ENCODE peak calls at places on chromosomes 3 and 15, in four cellular contexts. T is kidney, B is pancreas, H is thoracic aorta. Q is an unnamed sample. For H3K4me1, the result is how much of the 10 kb centered on the place peaks cover.

GRCh38 chr3:169945313-169945712 is 21.3 kb upstream of the SEC62 start:
- DNase-seq in T (no peak), B (peak), H (no peak), Q (peak)

GRCh38 chr3:149473314-149473990 is 1.0 kb upstream of the TM4SF4 start:
- DNase-seq in T (no peak), B (peak), H (peak), Q (peak)

GRCh38 chr3:139517321-139517720 is 22.2 kb downstream of the RBP1 start:
- DNase-seq in T (no peak), B (no peak), H (no peak), Q (no peak)

GRCh38 chr3:105686324-105686897 is 182.4 kb downstream of the CBLB start:
- DNase-seq in T (no peak), B (no peak), H (no peak), Q (no peak)

GRCh38 chr3:126983653-126984390 is 907 bp downstream of the PLXNA1 start:
- DNase-seq in T (no peak), B (peak), H (no peak), Q (no peak)

GRCh38 chr3:114108137-114108536 is 51.6 kb downstream of the QTRT2 start:
- DNase-seq in T (no peak), B (no peak), H (no peak), Q (no peak)

GRCh38 chr3:113685956-113686721 is 10.3 kb downstream of the USF3 start:
- DNase-seq in T (no peak), B (no peak), H (no peak), Q (no peak)

GRCh38 chr3:31925271-31925630 is 55.8 kb downstream of the OSBPL10 start:
- DNase-seq in T (no peak), B (no peak), H (no peak), Q (no peak)

GRCh38 chr3:55305714-55306485 is 181.2 kb downstream of the WNT5A start:
- DNase-seq in T (no peak), B (no peak), H (no peak), Q (no peak)

GRCh38 chr3:183281126-183281797 is 28.2 kb downstream of the B3GNT5 start:
- DNase-seq in T (no peak), B (no peak), H (no peak), Q (no peak)

GRCh38 chr3:44989141-44989540 is 13.1 kb downstream of the EXOSC7 start:
- DNase-seq in T (no peak), B (no peak), H (no peak), Q (no peak)

GRCh38 chr3:5806192-5806591 is 618.7 kb downstream of the EDEM1 start:
- DNase-seq in T (no peak), B (no peak), H (no peak), Q (no peak)

GRCh38 chr3:137988152-137988551 is 21.8 kb upstream of the CLDN18 start:
- DNase-seq in T (no peak), B (no peak), H (no peak), Q (no peak)

GRCh38 chr15:76431936-76432335 is 95.4 kb downstream of the ISL2 start:
- DNase-seq in T (no peak), B (no peak), H (no peak), Q (no peak)

GRCh38 chr3:46678280-46678679 is 15.2 kb downstream of the ALS2CL start:
- DNase-seq in T (no peak), B (no peak), H (no peak), Q (no peak)

GRCh38 chr3:179348325-179349013 is 960 bp downstream of the MFN1 start:
- DNase-seq in T (no peak), B (no peak), H (no peak), Q (no peak)

GRCh38 chr3:150149651-150150051 is 179.0 kb upstream of the PFN2 start:
- DNase-seq in T (no peak), B (no peak), H (no peak), Q (no peak)

GRCh38 chr15:95269247-95270155 is 1038.1 kb downstream of the MCTP2 start:
- DNase-seq in T (peak), B (no peak), H (no peak), Q (no peak)

GRCh38 chr15:65067645-65068416 is at the start of gene RASL12:
- DNase-seq in T (no peak), B (no peak), H (no peak), Q (peak)

GRCh38 chr15:39583586-39584265 is 2.8 kb downstream of the THBS1 start:
- DNase-seq in T (peak), B (no peak), H (no peak), Q (no peak)

GRCh38 chr15:43268111-43269105 is 1.7 kb upstream of the TGM5 start:
- DNase-seq in T (no peak), B (no peak), H (no peak), Q (no peak)

GRCh38 chr3:104273046-104273649 is 1093.6 kb upstream of the ALCAM start:
- DNase-seq in T (no peak), B (no peak), H (no peak), Q (no peak)

GRCh38 chr15:93399121-93399520 is 310.1 kb upstream of the RGMA start:
- DNase-seq in T (no peak), B (no peak), H (no peak), Q (no peak)

GRCh38 chr3:188051801-188052228 is 102.1 kb upstream of the LPP start:
- DNase-seq in T (peak), B (no peak), H (peak), Q (no peak)

GRCh38 chr3:51371943-51372557 is 13.0 kb upstream of the MANF start:
- DNase-seq in T (peak), B (no peak), H (no peak), Q (no peak)

GRCh38 chr15:67183443-67184169 is 70.9 kb downstream of the AAGAB start:
- DNase-seq in T (no peak), B (no peak), H (no peak), Q (no peak)

GRCh38 chr3:181213347-181213746 is 223.8 kb upstream of the DNAJC19 start:
- DNase-seq in T (no peak), B (no peak), H (no peak), Q (no peak)

GRCh38 chr3:130932979-130933378 is 39.1 kb downstream of the ATP2C1 start:
- DNase-seq in T (no peak), B (no peak), H (no peak), Q (no peak)

GRCh38 chr3:130934442-130935089 is 40.7 kb downstream of the ATP2C1 start:
- DNase-seq in T (no peak), B (no peak), H (no peak), Q (no peak)

GRCh38 chr3:130939753-130940152 is 45.9 kb downstream of the ATP2C1 start:
- DNase-seq in T (no peak), B (no peak), H (no peak), Q (no peak)

GRCh38 chr3:130933801-130934345 is 40.0 kb downstream of the ATP2C1 start:
- DNase-seq in T (no peak), B (no peak), H (no peak), Q (no peak)

DNA sequence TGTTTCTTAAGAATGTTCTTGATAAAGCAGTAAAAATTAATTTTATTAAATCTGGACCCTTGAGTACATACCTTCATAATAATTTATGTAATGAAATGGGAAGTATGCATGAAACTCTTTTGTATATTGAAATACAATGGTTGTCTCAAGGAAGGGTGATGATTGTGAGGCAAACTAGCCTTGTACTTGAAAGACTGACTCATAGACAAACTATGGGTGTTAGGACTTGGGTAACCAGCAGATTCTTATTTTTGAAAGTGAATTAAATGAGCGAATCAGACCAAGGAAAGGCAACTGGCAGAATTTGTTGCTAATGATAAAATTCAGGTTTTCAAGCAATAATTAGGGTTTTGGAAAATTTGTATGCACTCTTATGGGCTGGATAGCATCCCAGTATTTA is 41.9 kb downstream of the ATP2C1 start:
- DNase-seq in T (no peak), B (no peak), H (no peak), Q (no peak)
- H3K4me1 ChIP-seq in T (under half), B (under half), H (under half), Q (under half)

DNA sequence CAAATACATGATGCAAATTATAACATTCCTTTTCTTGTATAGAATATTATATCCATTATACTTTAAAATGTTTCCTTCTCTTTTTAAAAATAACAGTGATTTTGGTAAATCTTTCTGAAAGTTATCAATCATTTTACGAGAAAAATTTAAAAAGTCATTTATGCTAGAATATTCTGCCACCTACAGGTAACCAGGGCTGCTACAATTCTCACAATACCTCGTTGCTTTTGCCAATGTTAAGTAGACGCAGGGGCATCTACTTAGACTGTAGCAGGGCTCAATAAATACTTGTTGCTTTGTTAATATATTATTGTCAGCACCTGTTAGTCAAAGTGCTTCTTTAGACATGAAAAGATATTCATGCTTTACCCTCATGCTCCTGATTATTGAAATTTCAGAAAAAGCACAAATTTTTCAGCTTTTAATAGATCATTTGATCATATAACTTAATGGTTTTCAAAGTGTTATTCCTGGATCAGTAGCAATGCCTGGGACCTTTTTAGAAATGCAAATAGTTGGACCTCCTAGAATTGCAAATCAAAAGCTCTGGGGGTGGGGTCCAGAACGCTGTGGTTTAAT is 223.5 kb upstream of the PDZRN3 start:
- DNase-seq in T (no peak), B (no peak), H (no peak), Q (no peak)
- TF ChIP-seq CTCF in T (peak), B (peak), H (peak), Q (peak)

GRCh38 chr15:78552597-78552996 is 12.4 kb downstream of the PSMA4 start:
- DNase-seq in T (no peak), B (no peak), H (no peak), Q (no peak)
- H3K4me1 ChIP-seq in T (under half), B (under half), H (under half), Q (under half)

GRCh38 chr3:65170357-65171090 is 482.7 kb upstream of the ADAMTS9 start:
- DNase-seq in T (peak), B (peak), H (peak), Q (peak)
- TF ChIP-seq CTCF in T (peak), B (peak), H (no peak), Q (peak)

GRCh38 chr3:9397911-9398714 is 698 bp downstream of the SETD5 start:
- DNase-seq in T (peak), B (peak), H (peak), Q (peak)
- H3K4me1 ChIP-seq in T (under half), B (under half), H (half or more), Q (half or more)

GRCh38 chr3:122620399-122620798 is 42.9 kb downstream of the PARP15 start:
- DNase-seq in T (no peak), B (no peak), H (no peak), Q (no peak)

GRCh38 chr3:122615303-122615702 is 37.9 kb downstream of the PARP15 start:
- DNase-seq in T (no peak), B (no peak), H (no peak), Q (no peak)

GRCh38 chr3:122621112-122621511 is 43.7 kb downstream of the PARP15 start:
- DNase-seq in T (no peak), B (no peak), H (no peak), Q (no peak)

GRCh38 chr3:122619040-122619439 is 41.6 kb downstream of the PARP15 start:
- DNase-seq in T (no peak), B (no peak), H (no peak), Q (no peak)

DNA sequence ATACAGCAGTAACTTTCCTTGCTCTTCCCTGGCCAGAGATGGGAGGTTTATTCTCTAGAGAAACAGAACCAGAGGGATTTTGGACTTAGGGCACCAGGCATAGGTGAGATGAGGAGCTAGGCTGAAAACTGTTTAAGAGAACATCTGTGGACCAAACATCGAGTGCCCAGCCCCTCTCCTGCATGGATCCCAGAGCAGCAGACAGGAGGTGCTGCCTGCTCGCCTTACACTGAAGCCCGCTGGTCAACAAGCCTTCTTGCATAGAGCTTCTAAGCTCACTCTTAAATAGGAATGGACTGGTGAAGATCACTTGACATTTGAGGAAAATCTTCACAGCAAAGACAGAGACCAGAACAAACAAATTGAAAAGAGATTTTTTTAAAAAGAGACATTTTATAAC is 41.2 kb downstream of the PARP15 start:
- DNase-seq in T (no peak), B (no peak), H (no peak), Q (no peak)
- TF ChIP-seq CTCF in T (no peak), B (no peak), H (no peak), Q (no peak)

Q was measured in lower lobe of right lung.